ENCODE peak calls at places on chromosomes 16 and 17, in six cellular contexts. One of them, this sample, is unnamed.
A peak's percentile ranks its signal among the peaks of the same experiment; 100 is the strongest.

GRCh38 chr17:63698381-63698885 is 1.5 kb downstream of the LIMD2 start:
- DNase-seq in stomach: peak; percentile 30
- DNase-seq in cardiac fibroblast: no peak
- DNase-seq in IMR-90: no peak
- DNase-seq in endothelial cell: no peak
- DNase-seq in HFFc6: no peak
- DNase-seq in this sample: no peak

GRCh38 chr16:84625556-84625955 is 7.7 kb upstream of the COTL1 start:
- DNase-seq in stomach: no peak
- DNase-seq in cardiac fibroblast: no peak
- DNase-seq in IMR-90: no peak
- DNase-seq in endothelial cell: no peak
- DNase-seq in HFFc6: no peak
- DNase-seq in this sample: no peak

GRCh38 chr17:27207073-27207511 is 86.8 kb upstream of the WSB1 start:
- DNase-seq in stomach: no peak
- DNase-seq in cardiac fibroblast: peak; percentile 60
- DNase-seq in IMR-90: peak; percentile 71
- DNase-seq in endothelial cell: no peak
- DNase-seq in HFFc6: peak; percentile 68
- DNase-seq in this sample: no peak

GRCh38 chr17:4796550-4796915 is 569 bp downstream of the PSMB6 start:
- DNase-seq in stomach: no peak
- DNase-seq in cardiac fibroblast: peak; percentile 47
- DNase-seq in IMR-90: peak; percentile 35
- DNase-seq in endothelial cell: peak; percentile 64
- DNase-seq in HFFc6: peak; percentile 38
- DNase-seq in this sample: no peak

GRCh38 chr17:60079401-60079861 is 710 bp upstream of the HEATR6 start:
- DNase-seq in stomach: no peak
- DNase-seq in cardiac fibroblast: peak; percentile 50
- DNase-seq in IMR-90: no peak
- DNase-seq in endothelial cell: no peak
- DNase-seq in HFFc6: peak; percentile 47
- DNase-seq in this sample: no peak

GRCh38 chr16:79509221-79509631 is 91.3 kb downstream of the MAF start:
- DNase-seq in stomach: peak; percentile 86
- DNase-seq in cardiac fibroblast: no peak
- DNase-seq in IMR-90: no peak
- DNase-seq in endothelial cell: peak; percentile 59
- DNase-seq in HFFc6: no peak
- DNase-seq in this sample: no peak

GRCh38 chr16:84537431-84538151 is 33.1 kb upstream of the MEAK7 start:
- DNase-seq in stomach: no peak
- DNase-seq in cardiac fibroblast: no peak
- DNase-seq in IMR-90: no peak
- DNase-seq in endothelial cell: no peak
- DNase-seq in HFFc6: no peak
- DNase-seq in this sample: no peak

GRCh38 chr16:87411375-87412271 is 19.5 kb downstream of the MAP1LC3B start:
- DNase-seq in stomach: no peak
- DNase-seq in cardiac fibroblast: no peak
- DNase-seq in IMR-90: no peak
- DNase-seq in endothelial cell: no peak
- DNase-seq in HFFc6: no peak
- DNase-seq in this sample: peak; percentile 86

GRCh38 chr17:50420419-50421112 is 5.5 kb upstream of the ACSF2 start:
- DNase-seq in stomach: no peak
- DNase-seq in cardiac fibroblast: peak; percentile 60
- DNase-seq in IMR-90: no peak
- DNase-seq in endothelial cell: no peak
- DNase-seq in HFFc6: no peak
- DNase-seq in this sample: no peak

GRCh38 chr17:50424246-50425000 is 1.6 kb upstream of the ACSF2 start:
- DNase-seq in stomach: no peak
- DNase-seq in cardiac fibroblast: no peak
- DNase-seq in IMR-90: no peak
- DNase-seq in endothelial cell: no peak
- DNase-seq in HFFc6: no peak
- DNase-seq in this sample: no peak

GRCh38 chr17:50423553-50424159 is 2.4 kb upstream of the ACSF2 start:
- DNase-seq in stomach: no peak
- DNase-seq in cardiac fibroblast: peak; percentile 93
- DNase-seq in IMR-90: peak; percentile 91
- DNase-seq in endothelial cell: no peak
- DNase-seq in HFFc6: peak; percentile 96
- DNase-seq in this sample: no peak

GRCh38 chr17:50422738-50423137 is 3.3 kb upstream of the ACSF2 start:
- DNase-seq in stomach: no peak
- DNase-seq in cardiac fibroblast: no peak
- DNase-seq in IMR-90: no peak
- DNase-seq in endothelial cell: no peak
- DNase-seq in HFFc6: no peak
- DNase-seq in this sample: no peak

GRCh38 chr17:50421308-50422031 is 4.5 kb upstream of the ACSF2 start:
- DNase-seq in stomach: no peak
- DNase-seq in cardiac fibroblast: peak; percentile 52
- DNase-seq in IMR-90: no peak
- DNase-seq in endothelial cell: no peak
- DNase-seq in HFFc6: no peak
- DNase-seq in this sample: no peak
- TF ChIP-seq CTCF in stomach: no peak
- TF ChIP-seq CTCF in cardiac fibroblast: no peak
- TF ChIP-seq CTCF in IMR-90: no peak
- TF ChIP-seq CTCF in endothelial cell: no peak
- TF ChIP-seq CTCF in HFFc6: no peak
- TF ChIP-seq CTCF in this sample: no peak

DNA sequence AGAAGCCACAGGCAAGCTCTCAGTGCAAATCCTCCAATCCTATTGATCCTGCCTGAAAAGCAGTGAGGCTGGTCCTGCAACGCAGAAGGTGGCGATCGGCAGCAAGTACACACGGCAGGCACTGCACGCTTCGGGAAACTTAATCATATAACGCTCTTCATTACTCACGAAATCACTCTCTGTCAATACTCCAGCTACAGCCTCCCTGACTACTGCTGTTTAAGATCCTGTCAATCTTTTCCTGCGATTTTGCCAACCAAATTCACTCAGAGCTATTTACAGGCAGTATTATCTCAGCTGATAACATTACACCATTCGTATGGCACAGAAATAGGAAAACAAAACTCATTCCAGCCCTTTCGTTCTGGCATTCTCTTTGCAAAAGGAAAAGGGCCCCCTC is 262.3 kb upstream of the CDH8 start:
- DNase-seq in stomach: no peak
- DNase-seq in cardiac fibroblast: no peak
- DNase-seq in IMR-90: no peak
- DNase-seq in endothelial cell: no peak
- DNase-seq in HFFc6: no peak
- DNase-seq in this sample: no peak
- TF ChIP-seq CTCF in stomach: no peak
- TF ChIP-seq CTCF in cardiac fibroblast: no peak
- TF ChIP-seq CTCF in IMR-90: no peak
- TF ChIP-seq CTCF in endothelial cell: no peak
- TF ChIP-seq CTCF in HFFc6: no peak
- TF ChIP-seq CTCF in this sample: no peak

GRCh38 chr16:77290451-77291110 is 91.4 kb downstream of the SYCE1L start:
- DNase-seq in stomach: no peak
- DNase-seq in cardiac fibroblast: peak; percentile 43
- DNase-seq in IMR-90: peak; percentile 59
- DNase-seq in endothelial cell: no peak
- DNase-seq in HFFc6: no peak
- DNase-seq in this sample: no peak

GRCh38 chr16:77288222-77288621 is 89.0 kb downstream of the SYCE1L start:
- DNase-seq in stomach: no peak
- DNase-seq in cardiac fibroblast: peak; percentile 83
- DNase-seq in IMR-90: peak; percentile 85
- DNase-seq in endothelial cell: no peak
- DNase-seq in HFFc6: peak; percentile 41
- DNase-seq in this sample: no peak

GRCh38 chr16:77289331-77289809 is 90.2 kb downstream of the SYCE1L start:
- DNase-seq in stomach: no peak
- DNase-seq in cardiac fibroblast: peak; percentile 52
- DNase-seq in IMR-90: peak; percentile 73
- DNase-seq in endothelial cell: no peak
- DNase-seq in HFFc6: peak; percentile 31
- DNase-seq in this sample: no peak

GRCh38 chr16:77282345-77282744 is 83.1 kb downstream of the SYCE1L start:
- DNase-seq in stomach: no peak
- DNase-seq in cardiac fibroblast: no peak
- DNase-seq in IMR-90: no peak
- DNase-seq in endothelial cell: no peak
- DNase-seq in HFFc6: no peak
- DNase-seq in this sample: no peak

GRCh38 chr16:77285676-77286075 is 86.5 kb downstream of the SYCE1L start:
- DNase-seq in stomach: no peak
- DNase-seq in cardiac fibroblast: no peak
- DNase-seq in IMR-90: no peak
- DNase-seq in endothelial cell: no peak
- DNase-seq in HFFc6: no peak
- DNase-seq in this sample: no peak
- TF ChIP-seq CTCF in stomach: no peak
- TF ChIP-seq CTCF in cardiac fibroblast: no peak
- TF ChIP-seq CTCF in IMR-90: no peak
- TF ChIP-seq CTCF in endothelial cell: no peak
- TF ChIP-seq CTCF in HFFc6: no peak
- TF ChIP-seq CTCF in this sample: no peak

GRCh38 chr16:82088483-82088882 is 53.4 kb downstream of the HSD17B2 start:
- DNase-seq in stomach: no peak
- DNase-seq in cardiac fibroblast: no peak
- DNase-seq in IMR-90: no peak
- DNase-seq in endothelial cell: no peak
- DNase-seq in HFFc6: no peak
- DNase-seq in this sample: no peak

GRCh38 chr16:82094942-82095540 is 60.0 kb downstream of the HSD17B2 start:
- DNase-seq in stomach: no peak
- DNase-seq in cardiac fibroblast: no peak
- DNase-seq in IMR-90: no peak
- DNase-seq in endothelial cell: no peak
- DNase-seq in HFFc6: no peak
- DNase-seq in this sample: no peak

GRCh38 chr16:82093901-82094300 is 58.8 kb downstream of the HSD17B2 start:
- DNase-seq in stomach: no peak
- DNase-seq in cardiac fibroblast: no peak
- DNase-seq in IMR-90: no peak
- DNase-seq in endothelial cell: no peak
- DNase-seq in HFFc6: no peak
- DNase-seq in this sample: no peak

GRCh38 chr16:82092711-82093110 is 57.7 kb downstream of the HSD17B2 start:
- DNase-seq in stomach: no peak
- DNase-seq in cardiac fibroblast: no peak
- DNase-seq in IMR-90: peak; percentile 4
- DNase-seq in endothelial cell: no peak
- DNase-seq in HFFc6: no peak
- DNase-seq in this sample: no peak

GRCh38 chr16:82091225-82091624 is 56.2 kb downstream of the HSD17B2 start:
- DNase-seq in stomach: no peak
- DNase-seq in cardiac fibroblast: no peak
- DNase-seq in IMR-90: peak; percentile 64
- DNase-seq in endothelial cell: no peak
- DNase-seq in HFFc6: peak; percentile 19
- DNase-seq in this sample: no peak
- TF ChIP-seq CTCF in stomach: no peak
- TF ChIP-seq CTCF in cardiac fibroblast: no peak
- TF ChIP-seq CTCF in IMR-90: no peak
- TF ChIP-seq CTCF in endothelial cell: no peak
- TF ChIP-seq CTCF in HFFc6: no peak
- TF ChIP-seq CTCF in this sample: no peak